ENCODE peak calls at places on chromosomes 13 and 19, in six cellular contexts. One of them, this sample, is unnamed.

GRCh38 chr13:41178040-41178439 is 16.3 kb downstream of the KBTBD7 start:
- DNase-seq in K562: no peak
- DNase-seq in A549: no peak
- DNase-seq in GM12878: no peak
- DNase-seq in HepG2: no peak
- DNase-seq in endothelial cell of umbilical vein: no peak
- DNase-seq in this sample: no peak

GRCh38 chr13:40920826-40921225 is 98.3 kb downstream of the ELF1 start:
- DNase-seq in K562: no peak
- DNase-seq in GM12878: no peak
- DNase-seq in A549: no peak
- DNase-seq in endothelial cell of umbilical vein: no peak
- DNase-seq in HepG2: no peak
- DNase-seq in this sample: no peak

GRCh38 chr19:44903216-44903601 is 2.4 kb upstream of the APOE start:
- DNase-seq in A549: no peak
- DNase-seq in GM12878: no peak
- DNase-seq in K562: no peak
- DNase-seq in endothelial cell of umbilical vein: no peak
- DNase-seq in HepG2: no peak
- DNase-seq in this sample: no peak

GRCh38 chr19:15374105-15374651 is 5.4 kb downstream of the AKAP8 start:
- DNase-seq in GM12878: no peak
- DNase-seq in HepG2: no peak
- DNase-seq in A549: no peak
- DNase-seq in endothelial cell of umbilical vein: no peak
- DNase-seq in K562: no peak
- DNase-seq in this sample: no peak

GRCh38 chr13:107192289-107192688 is 624.4 kb upstream of the ARGLU1 start:
- DNase-seq in K562: no peak
- DNase-seq in HepG2: peak; percentile 84
- DNase-seq in endothelial cell of umbilical vein: no peak
- DNase-seq in GM12878: no peak
- DNase-seq in A549: no peak
- DNase-seq in this sample: no peak

GRCh38 chr13:27960362-27961226 is 8.5 kb downstream of the CDX2 start:
- DNase-seq in GM12878: no peak
- DNase-seq in HepG2: peak; percentile 97
- DNase-seq in endothelial cell of umbilical vein: no peak
- DNase-seq in A549: peak; percentile 87
- DNase-seq in K562: peak; percentile 43
- DNase-seq in this sample: peak; percentile 93

GRCh38 chr13:114099918-114100445 is 32.4 kb downstream of the RASA3 start:
- DNase-seq in A549: peak; percentile 62
- DNase-seq in HepG2: peak; percentile 15
- DNase-seq in endothelial cell of umbilical vein: no peak
- DNase-seq in K562: no peak
- DNase-seq in GM12878: no peak
- DNase-seq in this sample: peak; percentile 34

GRCh38 chr13:51590966-51591627 is 6.8 kb downstream of the WDFY2 start:
- DNase-seq in K562: peak; percentile 81
- DNase-seq in A549: peak; percentile 80
- DNase-seq in HepG2: peak; percentile 63
- DNase-seq in endothelial cell of umbilical vein: peak; percentile 44
- DNase-seq in GM12878: no peak
- DNase-seq in this sample: peak; percentile 80

GRCh38 chr19:3294080-3294850 is 69.8 kb downstream of the CELF5 start:
- DNase-seq in endothelial cell of umbilical vein: no peak
- DNase-seq in HepG2: no peak
- DNase-seq in K562: no peak
- DNase-seq in A549: no peak
- DNase-seq in GM12878: no peak
- DNase-seq in this sample: no peak

GRCh38 chr13:21913010-21913409 is 242.1 kb downstream of the FGF9 start:
- DNase-seq in GM12878: no peak
- DNase-seq in A549: no peak
- DNase-seq in HepG2: no peak
- DNase-seq in K562: peak; percentile 1
- DNase-seq in endothelial cell of umbilical vein: no peak
- DNase-seq in this sample: peak; percentile 46

GRCh38 chr13:20428666-20429644 is 96.7 kb downstream of the CRYL1 start:
- DNase-seq in K562: no peak
- DNase-seq in endothelial cell of umbilical vein: no peak
- DNase-seq in HepG2: no peak
- DNase-seq in GM12878: no peak
- DNase-seq in A549: no peak
- DNase-seq in this sample: no peak

GRCh38 chr13:75771818-75772217 is 135.7 kb downstream of the LMO7 start:
- DNase-seq in K562: no peak
- DNase-seq in endothelial cell of umbilical vein: peak; percentile 44
- DNase-seq in A549: peak; percentile 61
- DNase-seq in HepG2: no peak
- DNase-seq in GM12878: no peak
- DNase-seq in this sample: no peak

DNA sequence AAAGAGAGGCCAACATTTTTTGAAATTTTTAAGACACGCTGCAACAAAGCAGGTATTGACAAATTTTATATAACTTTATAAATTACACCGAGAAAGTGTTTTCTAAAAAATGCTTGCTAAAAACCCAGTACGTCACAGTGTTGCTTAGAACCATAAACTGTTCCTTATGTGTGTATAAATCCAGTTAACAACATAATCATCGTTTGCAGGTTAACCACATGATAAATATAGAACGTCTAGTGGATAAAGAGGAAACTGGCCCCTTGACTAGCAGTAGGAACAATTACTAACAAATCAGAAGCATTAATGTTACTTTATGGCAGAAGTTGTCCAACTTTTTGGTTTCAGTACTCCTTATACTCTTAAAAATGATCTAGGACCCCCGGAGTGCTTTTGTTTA is 1.2 kb downstream of the BRCA2 start:
- DNase-seq in A549: no peak
- DNase-seq in HepG2: no peak
- DNase-seq in endothelial cell of umbilical vein: no peak
- DNase-seq in K562: no peak
- DNase-seq in GM12878: no peak
- DNase-seq in this sample: peak; percentile 72
- TF ChIP-seq MYC in A549: no peak
- TF ChIP-seq MYC in HepG2: no peak
- TF ChIP-seq MYC in endothelial cell of umbilical vein: no peak
- TF ChIP-seq MYC in K562: no peak
- TF ChIP-seq MYC in GM12878: no peak
- TF ChIP-seq MYC in this sample: no peak

GRCh38 chr19:1248454-1249297 is at the start of gene MIDN:
- DNase-seq in K562: peak; percentile 91
- DNase-seq in endothelial cell of umbilical vein: peak; percentile 86
- DNase-seq in A549: peak; percentile 88
- DNase-seq in GM12878: no peak
- DNase-seq in HepG2: peak; percentile 75
- DNase-seq in this sample: peak; percentile 76
- TF ChIP-seq POLR2A in K562: peak; percentile 97
- TF ChIP-seq POLR2A in endothelial cell of umbilical vein: peak; percentile 99
- TF ChIP-seq POLR2A in A549: peak; percentile 93
- TF ChIP-seq POLR2A in GM12878: peak; percentile 91
- TF ChIP-seq POLR2A in HepG2: no peak
- TF ChIP-seq POLR2A in this sample: peak; percentile 37

DNA sequence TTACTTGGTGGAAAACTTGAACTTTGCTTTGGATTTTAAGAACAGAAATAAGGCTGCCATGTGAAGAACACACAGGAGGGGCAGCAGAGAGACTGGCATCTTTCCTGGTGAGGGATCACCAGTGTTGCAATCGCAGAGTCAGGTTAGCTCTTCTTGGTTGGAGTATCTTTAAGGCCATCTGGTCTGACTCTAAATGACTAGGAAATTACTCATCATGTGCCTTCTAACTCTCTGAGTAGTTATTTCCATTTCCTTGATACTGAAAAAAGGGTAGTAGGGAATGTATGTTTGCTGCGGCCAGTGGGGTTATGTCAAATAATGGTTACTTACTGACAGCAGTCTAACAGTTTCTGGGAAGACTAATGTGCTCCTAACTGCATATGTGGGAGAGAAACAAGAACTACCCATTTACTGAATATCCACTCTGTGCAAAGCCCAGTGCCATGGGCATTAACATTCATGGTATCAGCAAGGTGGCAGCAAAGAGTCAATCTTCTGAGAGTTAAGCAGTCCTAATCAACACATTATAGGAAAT is 122.1 kb downstream of the COG6 start:
- DNase-seq in K562: peak; percentile 1
- DNase-seq in A549: peak; percentile 58
- DNase-seq in endothelial cell of umbilical vein: peak; percentile 88
- DNase-seq in GM12878: no peak
- DNase-seq in HepG2: no peak
- DNase-seq in this sample: peak; percentile 62
- TF ChIP-seq CTCF in K562: no peak
- TF ChIP-seq CTCF in A549: no peak
- TF ChIP-seq CTCF in endothelial cell of umbilical vein: peak; percentile 51
- TF ChIP-seq CTCF in GM12878: peak; percentile 14
- TF ChIP-seq CTCF in HepG2: no peak
- TF ChIP-seq CTCF in this sample: peak; percentile 17

GRCh38 chr19:9323557-9323918 is 441 bp upstream of the ZNF559 start:
- DNase-seq in K562: peak; percentile 75
- DNase-seq in endothelial cell of umbilical vein: peak; percentile 86
- DNase-seq in HepG2: peak; percentile 81
- DNase-seq in A549: peak; percentile 79
- DNase-seq in GM12878: peak; percentile 32
- DNase-seq in this sample: peak; percentile 94
- TF ChIP-seq MYC in K562: no peak
- TF ChIP-seq MYC in endothelial cell of umbilical vein: no peak
- TF ChIP-seq MYC in HepG2: no peak
- TF ChIP-seq MYC in A549: no peak
- TF ChIP-seq MYC in GM12878: no peak
- TF ChIP-seq MYC in this sample: no peak

GRCh38 chr13:94344126-94344863 is 135.2 kb downstream of the DCT start:
- DNase-seq in GM12878: no peak
- DNase-seq in endothelial cell of umbilical vein: peak; percentile 11
- DNase-seq in HepG2: peak; percentile 46
- DNase-seq in A549: no peak
- DNase-seq in K562: no peak
- DNase-seq in this sample: no peak

GRCh38 chr13:94335786-94336357 is 143.6 kb downstream of the DCT start:
- DNase-seq in A549: no peak
- DNase-seq in GM12878: no peak
- DNase-seq in HepG2: no peak
- DNase-seq in endothelial cell of umbilical vein: peak; percentile 10
- DNase-seq in K562: no peak
- DNase-seq in this sample: no peak

GRCh38 chr13:94343243-94343585 is 136.3 kb downstream of the DCT start:
- DNase-seq in A549: no peak
- DNase-seq in K562: no peak
- DNase-seq in GM12878: no peak
- DNase-seq in endothelial cell of umbilical vein: no peak
- DNase-seq in HepG2: no peak
- DNase-seq in this sample: no peak

GRCh38 chr13:94342436-94343242 is 136.8 kb downstream of the DCT start:
- DNase-seq in HepG2: no peak
- DNase-seq in K562: no peak
- DNase-seq in A549: no peak
- DNase-seq in GM12878: no peak
- DNase-seq in endothelial cell of umbilical vein: no peak
- DNase-seq in this sample: no peak

GRCh38 chr13:94339116-94339687 is 140.3 kb downstream of the DCT start:
- DNase-seq in HepG2: no peak
- DNase-seq in K562: no peak
- DNase-seq in GM12878: no peak
- DNase-seq in A549: no peak
- DNase-seq in endothelial cell of umbilical vein: no peak
- DNase-seq in this sample: no peak
- TF ChIP-seq POLR2A in HepG2: no peak
- TF ChIP-seq POLR2A in K562: no peak
- TF ChIP-seq POLR2A in GM12878: no peak
- TF ChIP-seq POLR2A in A549: no peak
- TF ChIP-seq POLR2A in endothelial cell of umbilical vein: no peak
- TF ChIP-seq POLR2A in this sample: no peak

GRCh38 chr19:970695-971094 is 13.4 kb upstream of the WDR18 start:
- DNase-seq in HepG2: no peak
- DNase-seq in endothelial cell of umbilical vein: no peak
- DNase-seq in GM12878: no peak
- DNase-seq in K562: peak; percentile 74
- DNase-seq in A549: peak; percentile 60
- DNase-seq in this sample: peak; percentile 37
- TF ChIP-seq CTCF in HepG2: peak; percentile 79
- TF ChIP-seq CTCF in endothelial cell of umbilical vein: peak; percentile 51
- TF ChIP-seq CTCF in GM12878: peak; percentile 51
- TF ChIP-seq CTCF in K562: peak; percentile 82
- TF ChIP-seq CTCF in A549: peak; percentile 19
- TF ChIP-seq CTCF in this sample: peak; percentile 42

DNA sequence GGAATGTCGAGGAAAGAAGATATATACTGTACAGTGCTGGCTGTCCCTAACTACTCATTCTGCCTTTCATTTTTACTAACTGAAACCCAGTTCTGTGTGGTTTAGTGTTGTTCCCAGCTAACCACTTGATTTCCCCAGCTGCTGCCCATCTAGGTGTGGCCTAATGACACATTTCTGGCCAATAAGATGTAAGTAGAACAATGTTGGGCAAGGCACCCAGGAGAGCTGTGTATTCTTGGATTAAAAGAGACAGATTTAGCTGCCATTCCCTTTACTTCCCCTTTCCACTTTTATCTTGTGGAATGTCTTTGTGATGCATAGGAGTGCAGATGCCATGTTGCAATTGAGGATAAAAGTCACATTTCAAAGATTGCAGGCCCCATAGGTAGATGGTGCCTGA is 28.3 kb upstream of the PCDH9 start:
- DNase-seq in GM12878: no peak
- DNase-seq in HepG2: no peak
- DNase-seq in A549: no peak
- DNase-seq in endothelial cell of umbilical vein: no peak
- DNase-seq in K562: no peak
- DNase-seq in this sample: no peak
- TF ChIP-seq MYC in GM12878: no peak
- TF ChIP-seq MYC in HepG2: no peak
- TF ChIP-seq MYC in A549: no peak
- TF ChIP-seq MYC in endothelial cell of umbilical vein: no peak
- TF ChIP-seq MYC in K562: no peak
- TF ChIP-seq MYC in this sample: no peak

DNA sequence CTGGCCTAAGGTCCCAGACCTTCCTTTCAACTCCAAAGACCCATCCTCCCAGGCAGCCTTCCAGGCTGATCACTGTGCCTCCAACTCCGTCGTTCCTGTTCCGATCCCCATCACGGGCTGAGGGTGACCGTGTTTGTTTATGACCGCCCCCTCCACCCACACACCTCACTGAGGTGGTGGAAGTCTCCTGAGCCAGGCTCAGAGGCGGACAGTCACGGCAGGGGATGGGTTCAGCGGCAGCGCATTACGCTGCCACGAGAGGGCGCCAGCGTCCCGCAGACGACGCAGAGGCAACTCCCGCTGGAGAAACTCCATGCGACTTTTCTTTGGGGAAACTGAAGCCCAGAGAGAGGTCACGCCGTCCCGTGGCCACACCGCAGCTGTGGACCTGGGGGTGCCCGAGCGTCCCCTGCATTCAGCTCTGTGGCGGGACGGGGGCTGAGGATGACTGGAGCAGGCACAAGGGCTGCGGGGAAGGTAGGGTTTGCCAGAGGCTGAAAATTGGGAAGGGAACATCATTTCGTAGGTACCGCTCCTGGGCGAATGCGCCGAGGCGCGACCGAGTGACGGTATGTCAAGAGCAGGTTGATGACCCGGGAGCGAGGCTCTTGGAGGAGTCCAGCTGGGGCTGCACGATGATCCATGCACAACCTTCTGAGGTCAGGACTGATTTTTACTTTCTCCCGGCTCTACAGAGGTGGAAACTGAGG is 920 bp upstream of the ARRDC2 start:
- DNase-seq in K562: peak; percentile 91
- DNase-seq in GM12878: no peak
- DNase-seq in A549: peak; percentile 71
- DNase-seq in endothelial cell of umbilical vein: peak; percentile 80
- DNase-seq in HepG2: peak; percentile 46
- DNase-seq in this sample: peak; percentile 77
- TF ChIP-seq POLR2A in K562: no peak
- TF ChIP-seq POLR2A in GM12878: no peak
- TF ChIP-seq POLR2A in A549: no peak
- TF ChIP-seq POLR2A in endothelial cell of umbilical vein: no peak
- TF ChIP-seq POLR2A in HepG2: no peak
- TF ChIP-seq POLR2A in this sample: no peak

This sample was measured in NB4.